ENCODE peak calls at places on chromosomes 3 and 15, in five cellular contexts. One of them, this sample, is unnamed. For H3K4me1, the result is how much of the 10 kb centered on the place peaks cover.

GRCh38 chr15:98397411-98397810 is 250.9 kb upstream of the IGF1R start:
- DNase-seq in fibroblast of lung: no peak
- DNase-seq in PC-3: no peak
- DNase-seq in sigmoid colon: no peak
- DNase-seq in body of pancreas: no peak
- DNase-seq in this sample: no peak

GRCh38 chr3:12139111-12139511 is 19.6 kb downstream of the TIMP4 start:
- DNase-seq in body of pancreas: peak
- DNase-seq in fibroblast of lung: peak
- DNase-seq in sigmoid colon: no peak
- DNase-seq in PC-3: peak
- DNase-seq in this sample: peak

GRCh38 chr3:150454622-150455021 is 46.5 kb downstream of the TSC22D2 start:
- DNase-seq in PC-3: no peak
- DNase-seq in sigmoid colon: no peak
- DNase-seq in fibroblast of lung: no peak
- DNase-seq in body of pancreas: no peak
- DNase-seq in this sample: no peak

GRCh38 chr3:155330356-155330755 is 36.9 kb upstream of the STRIT1 start:
- DNase-seq in fibroblast of lung: no peak
- DNase-seq in PC-3: no peak
- DNase-seq in body of pancreas: no peak
- DNase-seq in sigmoid colon: no peak
- DNase-seq in this sample: no peak

GRCh38 chr3:26460975-26461374 is 161.6 kb upstream of the LRRC3B start:
- DNase-seq in PC-3: no peak
- DNase-seq in sigmoid colon: no peak
- DNase-seq in fibroblast of lung: no peak
- DNase-seq in body of pancreas: peak
- DNase-seq in this sample: no peak

GRCh38 chr3:46908294-46908985 is 30.9 kb downstream of the PTH1R start:
- DNase-seq in PC-3: peak
- DNase-seq in fibroblast of lung: peak
- DNase-seq in sigmoid colon: peak
- DNase-seq in body of pancreas: no peak
- DNase-seq in this sample: peak

GRCh38 chr3:119145500-119146167 is at the start of gene TEX55:
- DNase-seq in PC-3: peak
- DNase-seq in fibroblast of lung: peak
- DNase-seq in body of pancreas: peak
- DNase-seq in sigmoid colon: no peak
- DNase-seq in this sample: peak

GRCh38 chr15:41581110-41581509 is 22.1 kb downstream of the TYRO3 start:
- DNase-seq in PC-3: peak
- DNase-seq in body of pancreas: no peak
- DNase-seq in fibroblast of lung: no peak
- DNase-seq in sigmoid colon: no peak
- DNase-seq in this sample: peak

GRCh38 chr3:27279153-27279552 is 90.0 kb downstream of the NEK10 start:
- DNase-seq in PC-3: peak
- DNase-seq in body of pancreas: peak
- DNase-seq in fibroblast of lung: peak
- DNase-seq in sigmoid colon: no peak
- DNase-seq in this sample: peak

GRCh38 chr3:36868614-36869436 is 76.0 kb downstream of the TRANK1 start:
- DNase-seq in fibroblast of lung: peak
- DNase-seq in PC-3: peak
- DNase-seq in sigmoid colon: no peak
- DNase-seq in body of pancreas: peak
- DNase-seq in this sample: peak

GRCh38 chr15:28117591-28117990 is 18.5 kb upstream of the OCA2 start:
- DNase-seq in PC-3: no peak
- DNase-seq in fibroblast of lung: no peak
- DNase-seq in sigmoid colon: no peak
- DNase-seq in body of pancreas: no peak
- DNase-seq in this sample: no peak

GRCh38 chr3:194572131-194572789 is 61.0 kb downstream of the TMEM44 start:
- DNase-seq in fibroblast of lung: peak
- DNase-seq in body of pancreas: peak
- DNase-seq in PC-3: no peak
- DNase-seq in sigmoid colon: peak
- DNase-seq in this sample: peak

GRCh38 chr3:60935709-60936108 is 315.5 kb downstream of the FHIT start:
- DNase-seq in PC-3: peak
- DNase-seq in body of pancreas: no peak
- DNase-seq in sigmoid colon: no peak
- DNase-seq in fibroblast of lung: peak
- DNase-seq in this sample: peak

GRCh38 chr3:15983693-15984092 is 185.9 kb upstream of the ANKRD28 start:
- DNase-seq in fibroblast of lung: no peak
- DNase-seq in body of pancreas: no peak
- DNase-seq in PC-3: no peak
- DNase-seq in sigmoid colon: no peak
- DNase-seq in this sample: no peak
- H3K4me3 ChIP-seq in fibroblast of lung: peak
- H3K4me3 ChIP-seq in body of pancreas: no peak
- H3K4me3 ChIP-seq in PC-3: peak
- H3K4me3 ChIP-seq in sigmoid colon: no peak
- H3K4me3 ChIP-seq in this sample: peak

GRCh38 chr3:23657647-23658046 is 148.1 kb upstream of the UBE2E1 start:
- DNase-seq in sigmoid colon: no peak
- DNase-seq in body of pancreas: no peak
- DNase-seq in fibroblast of lung: no peak
- DNase-seq in PC-3: no peak
- DNase-seq in this sample: no peak

GRCh38 chr3:23655749-23656148 is 150.0 kb upstream of the UBE2E1 start:
- DNase-seq in PC-3: no peak
- DNase-seq in body of pancreas: no peak
- DNase-seq in sigmoid colon: no peak
- DNase-seq in fibroblast of lung: no peak
- DNase-seq in this sample: no peak

GRCh38 chr3:23656199-23656598 is 149.6 kb upstream of the UBE2E1 start:
- DNase-seq in sigmoid colon: no peak
- DNase-seq in body of pancreas: no peak
- DNase-seq in fibroblast of lung: no peak
- DNase-seq in PC-3: no peak
- DNase-seq in this sample: no peak

GRCh38 chr3:23654571-23654970 is 151.2 kb upstream of the UBE2E1 start:
- DNase-seq in body of pancreas: no peak
- DNase-seq in fibroblast of lung: no peak
- DNase-seq in sigmoid colon: no peak
- DNase-seq in PC-3: no peak
- DNase-seq in this sample: no peak

DNA sequence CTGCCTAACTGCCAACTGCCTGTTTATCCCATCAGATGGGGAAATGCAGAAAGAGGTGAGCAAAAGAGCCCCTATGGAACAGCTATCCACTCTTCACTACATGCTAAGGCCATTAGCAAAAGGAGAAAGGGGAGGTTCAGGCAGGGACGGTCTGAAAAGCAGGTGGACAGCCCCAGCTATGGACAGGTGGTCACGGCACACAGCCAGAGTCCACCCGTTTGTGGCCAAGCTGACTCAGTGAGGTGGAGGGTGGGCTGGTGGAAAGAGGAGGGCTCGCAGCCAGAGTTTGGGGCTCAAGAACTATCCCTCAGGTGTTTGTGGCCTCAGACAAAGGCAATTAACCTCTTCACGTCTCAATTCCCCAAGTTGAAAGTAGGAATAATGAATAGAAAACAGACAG is 148.9 kb upstream of the UBE2E1 start:
- DNase-seq in sigmoid colon: no peak
- DNase-seq in fibroblast of lung: no peak
- DNase-seq in body of pancreas: no peak
- DNase-seq in PC-3: no peak
- DNase-seq in this sample: no peak
- H3K4me1 ChIP-seq in sigmoid colon: under half
- H3K4me1 ChIP-seq in fibroblast of lung: under half
- H3K4me1 ChIP-seq in body of pancreas: under half
- H3K4me1 ChIP-seq in PC-3: under half
- H3K4me1 ChIP-seq in this sample: under half

GRCh38 chr15:101675796-101676582 is 23.8 kb upstream of the TM2D3 start:
- DNase-seq in PC-3: peak
- DNase-seq in fibroblast of lung: peak
- DNase-seq in body of pancreas: no peak
- DNase-seq in sigmoid colon: no peak
- DNase-seq in this sample: peak
- H3K4me3 ChIP-seq in PC-3: no peak
- H3K4me3 ChIP-seq in fibroblast of lung: no peak
- H3K4me3 ChIP-seq in body of pancreas: no peak
- H3K4me3 ChIP-seq in sigmoid colon: no peak
- H3K4me3 ChIP-seq in this sample: peak

DNA sequence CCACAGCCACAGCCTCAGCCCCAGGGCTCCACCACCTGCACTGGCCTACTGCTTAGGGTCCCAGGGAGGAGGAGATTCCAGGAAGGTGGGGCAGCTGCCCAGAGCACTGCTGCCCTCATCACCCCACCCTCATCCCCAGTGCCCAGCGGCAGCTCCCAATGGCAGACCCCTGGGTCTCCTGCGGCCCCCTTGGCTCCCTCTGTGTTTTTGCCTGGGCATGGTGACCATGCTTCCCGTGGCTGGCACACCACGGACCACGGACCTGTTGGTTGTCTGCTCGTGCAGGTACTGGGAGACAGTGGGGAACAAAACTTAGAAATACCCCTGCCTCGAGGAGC is 2.7 kb downstream of the CHST13 start:
- DNase-seq in PC-3: no peak
- DNase-seq in body of pancreas: no peak
- DNase-seq in sigmoid colon: peak
- DNase-seq in fibroblast of lung: no peak
- DNase-seq in this sample: no peak
- H3K4me1 ChIP-seq in PC-3: under half
- H3K4me1 ChIP-seq in body of pancreas: under half
- H3K4me1 ChIP-seq in sigmoid colon: under half
- H3K4me1 ChIP-seq in fibroblast of lung: under half
- H3K4me1 ChIP-seq in this sample: under half

DNA sequence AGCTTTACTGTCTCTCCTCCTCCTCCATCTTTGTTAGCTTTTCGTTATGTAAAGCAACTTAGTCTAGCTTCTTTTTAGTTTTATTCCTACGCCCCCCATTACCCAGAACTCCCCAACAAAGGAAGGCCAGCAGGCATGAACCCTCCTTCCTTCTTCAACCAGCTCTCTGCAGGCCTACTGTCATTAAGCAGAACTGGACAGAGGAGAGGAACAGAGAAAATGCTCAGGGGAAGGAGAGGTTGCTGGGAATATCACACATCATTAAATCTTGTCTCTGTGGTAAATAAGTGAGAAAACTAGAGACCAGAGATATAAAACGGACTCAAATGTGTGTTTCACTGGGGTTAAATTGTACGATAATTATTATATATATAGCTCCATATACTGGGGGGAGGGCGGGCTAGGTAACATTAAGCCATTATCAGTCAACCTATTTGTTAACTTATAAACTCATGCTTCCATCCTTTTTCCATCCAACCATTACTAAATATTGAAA is 19.3 kb upstream of the SLC28A1 start:
- DNase-seq in PC-3: no peak
- DNase-seq in body of pancreas: no peak
- DNase-seq in fibroblast of lung: no peak
- DNase-seq in sigmoid colon: no peak
- DNase-seq in this sample: no peak
- H3K4me3 ChIP-seq in PC-3: no peak
- H3K4me3 ChIP-seq in body of pancreas: no peak
- H3K4me3 ChIP-seq in fibroblast of lung: no peak
- H3K4me3 ChIP-seq in sigmoid colon: no peak
- H3K4me3 ChIP-seq in this sample: no peak

GRCh38 chr3:14431556-14431927 is 29.1 kb downstream of the SLC6A6 start:
- DNase-seq in PC-3: no peak
- DNase-seq in sigmoid colon: no peak
- DNase-seq in body of pancreas: peak
- DNase-seq in fibroblast of lung: no peak
- DNase-seq in this sample: no peak
- H3K4me1 ChIP-seq in PC-3: half or more
- H3K4me1 ChIP-seq in sigmoid colon: under half
- H3K4me1 ChIP-seq in body of pancreas: under half
- H3K4me1 ChIP-seq in fibroblast of lung: under half
- H3K4me1 ChIP-seq in this sample: under half

GRCh38 chr3:71443332-71443731 is 140.2 kb downstream of the FOXP1 start:
- DNase-seq in fibroblast of lung: no peak
- DNase-seq in body of pancreas: no peak
- DNase-seq in sigmoid colon: no peak
- DNase-seq in PC-3: no peak
- DNase-seq in this sample: no peak
- H3K4me3 ChIP-seq in fibroblast of lung: no peak
- H3K4me3 ChIP-seq in body of pancreas: no peak
- H3K4me3 ChIP-seq in sigmoid colon: no peak
- H3K4me3 ChIP-seq in PC-3: no peak
- H3K4me3 ChIP-seq in this sample: no peak

GRCh38 chr15:58307313-58307961 is 124.4 kb upstream of the LIPC start:
- DNase-seq in PC-3: no peak
- DNase-seq in fibroblast of lung: peak
- DNase-seq in sigmoid colon: no peak
- DNase-seq in body of pancreas: no peak
- DNase-seq in this sample: peak
- H3K4me1 ChIP-seq in PC-3: under half
- H3K4me1 ChIP-seq in fibroblast of lung: under half
- H3K4me1 ChIP-seq in sigmoid colon: under half
- H3K4me1 ChIP-seq in body of pancreas: under half
- H3K4me1 ChIP-seq in this sample: under half

GRCh38 chr3:172038823-172039222 is 555 bp upstream of the FNDC3B start:
- DNase-seq in fibroblast of lung: peak
- DNase-seq in sigmoid colon: peak
- DNase-seq in PC-3: no peak
- DNase-seq in body of pancreas: peak
- DNase-seq in this sample: peak
- H3K4me3 ChIP-seq in fibroblast of lung: peak
- H3K4me3 ChIP-seq in sigmoid colon: peak
- H3K4me3 ChIP-seq in PC-3: peak
- H3K4me3 ChIP-seq in body of pancreas: no peak
- H3K4me3 ChIP-seq in this sample: peak